ENCODE peak calls at places on chromosome 21, in six cellular contexts. D is GM12891, B is K562, J is H1, C is GM12878, S is HepG2. Y is an unnamed sample.

GRCh38 chr21:15367061-15367626 is 302.3 kb upstream of the NRIP1 start:
- DNase-seq in D (no peak), C (no peak), J (peak), S (no peak), B (no peak), Y (no peak)

GRCh38 chr21:35226302-35226701 is 177.2 kb upstream of the RUNX1 start:
- DNase-seq in C (no peak), D (no peak), S (peak), J (no peak), B (no peak), Y (no peak)

GRCh38 chr21:32319012-32319411 is 20.4 kb downstream of the MRAP start:
- DNase-seq in D (no peak), S (no peak), J (no peak), B (no peak), C (no peak), Y (no peak)

GRCh38 chr21:23968722-23969647 is 1638.3 kb downstream of the MRPL39 start:
- DNase-seq in B (peak), D (peak), S (no peak), J (peak), C (peak), Y (no peak)

GRCh38 chr21:29351691-29352090 is 53.0 kb downstream of the BACH1 start:
- DNase-seq in D (no peak), S (no peak), J (no peak), B (no peak), C (no peak), Y (no peak)

GRCh38 chr21:33729631-33730030 is 87.3 kb downstream of the ITSN1 start:
- DNase-seq in J (no peak), C (no peak), B (no peak), D (no peak), S (no peak), Y (no peak)

GRCh38 chr21:34115160-34115559 is 41.8 kb downstream of the MRPS6 start:
- DNase-seq in S (no peak), D (no peak), J (no peak), B (no peak), C (no peak), Y (no peak)

GRCh38 chr21:14070049-14070893 is 140.5 kb downstream of the LIPI start:
- DNase-seq in S (no peak), J (no peak), D (no peak), B (no peak), C (no peak), Y (no peak)

GRCh38 chr21:16644690-16645089 is 868.2 kb upstream of the CXADR start:
- DNase-seq in S (no peak), D (no peak), C (no peak), B (no peak), J (no peak), Y (no peak)

GRCh38 chr21:27134513-27134912 is 167.6 kb upstream of the ADAMTS5 start:
- DNase-seq in J (no peak), B (no peak), C (no peak), S (no peak), D (no peak), Y (no peak)

GRCh38 chr21:16046625-16047340 is 317.0 kb downstream of the USP25 start:
- DNase-seq in C (no peak), J (no peak), D (no peak), B (no peak), S (no peak), Y (no peak)

GRCh38 chr21:15874610-15875009 is 144.8 kb downstream of the USP25 start:
- DNase-seq in B (no peak), D (no peak), C (no peak), J (no peak), S (no peak), Y (no peak)

GRCh38 chr21:14879458-14879857 is 185.3 kb downstream of the NRIP1 start:
- DNase-seq in J (no peak), B (no peak), C (no peak), D (no peak), S (peak), Y (no peak)

GRCh38 chr21:17438642-17439041 is 74.2 kb upstream of the CXADR start:
- DNase-seq in S (peak), B (no peak), D (no peak), J (peak), C (no peak), Y (no peak)

GRCh38 chr21:32021319-32022027 is 148.7 kb downstream of the HUNK start:
- DNase-seq in J (no peak), C (no peak), S (no peak), D (no peak), B (no peak), Y (no peak)

GRCh38 chr21:9763306-9763705 is 758.1 kb upstream of the TPTE start:
- DNase-seq in S (no peak), B (no peak), J (no peak), C (no peak), D (no peak), Y (no peak)

GRCh38 chr21:35217504-35218060 is 168.5 kb upstream of the RUNX1 start:
- DNase-seq in D (no peak), S (peak), J (peak), B (no peak), C (no peak), Y (no peak)

GRCh38 chr21:34553199-34553952 is 41.4 kb upstream of the KCNE1 start:
- DNase-seq in D (no peak), S (no peak), C (no peak), J (no peak), B (no peak), Y (no peak)

GRCh38 chr21:39153842-39154241 is 29.4 kb downstream of the PSMG1 start:
- DNase-seq in D (no peak), C (no peak), B (no peak), S (no peak), J (no peak), Y (no peak)

GRCh38 chr21:39159342-39160063 is 23.7 kb downstream of the PSMG1 start:
- DNase-seq in J (no peak), D (no peak), B (no peak), S (no peak), C (no peak), Y (no peak)

GRCh38 chr21:39153373-39153772 is 29.9 kb downstream of the PSMG1 start:
- DNase-seq in S (no peak), J (no peak), B (peak), D (no peak), C (no peak), Y (no peak)

GRCh38 chr21:39155578-39155977 is 27.7 kb downstream of the PSMG1 start:
- DNase-seq in B (no peak), D (no peak), C (no peak), J (no peak), S (no peak), Y (no peak)

GRCh38 chr21:39156024-39156423 is 27.2 kb downstream of the PSMG1 start:
- DNase-seq in B (no peak), J (no peak), C (no peak), S (no peak), D (no peak), Y (no peak)
- TF ChIP-seq POLR2A in B (no peak), J (no peak), C (no peak), S (no peak), D (no peak), Y (no peak)

GRCh38 chr21:28160378-28160777 is 832.3 kb downstream of the LTN1 start:
- DNase-seq in C (no peak), S (no peak), J (no peak), D (no peak), B (no peak), Y (no peak)
- TF ChIP-seq TAF1 in C (no peak), S (no peak), J (no peak), D (no peak), B (no peak), Y (no peak)

DNA sequence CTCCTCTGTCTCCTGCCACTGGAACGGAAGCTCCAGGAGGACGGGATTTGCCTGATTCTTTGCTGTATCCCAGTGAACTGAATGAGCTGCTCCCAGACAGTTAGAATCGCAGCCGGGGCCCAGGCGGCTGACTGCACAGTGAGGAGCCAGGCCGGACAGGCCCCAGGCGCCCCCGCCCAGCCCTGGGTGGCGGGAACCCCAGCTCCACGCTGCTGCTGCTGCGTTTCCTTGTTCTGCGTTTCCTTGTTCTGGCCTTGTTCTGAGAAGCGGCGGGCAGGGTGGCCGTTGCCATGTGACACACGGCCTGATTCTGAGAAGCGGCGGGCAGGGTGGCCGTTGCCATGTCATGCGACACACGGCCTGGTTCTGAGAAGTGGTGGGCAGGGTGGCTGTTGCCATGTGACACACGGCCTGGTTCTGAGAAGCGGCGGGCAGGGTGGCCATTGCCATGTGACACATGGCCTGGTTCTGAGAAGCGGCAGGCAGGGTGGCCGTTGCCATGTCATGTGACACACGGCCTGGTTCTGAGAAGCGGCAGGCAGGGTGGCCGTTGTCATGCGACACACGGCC is 56.2 kb downstream of the SLC37A1 start:
- DNase-seq in B (no peak), S (no peak), D (no peak), J (no peak), C (no peak), Y (no peak)
- TF ChIP-seq POLR2A in B (no peak), S (no peak), D (no peak), J (no peak), C (peak), Y (no peak)

GRCh38 chr21:36661511-36662309 is 37.2 kb upstream of the SIM2 start:
- DNase-seq in D (no peak), S (peak), J (no peak), B (peak), C (no peak), Y (no peak)

GRCh38 chr21:36663033-36663855 is 35.7 kb upstream of the SIM2 start:
- DNase-seq in S (no peak), B (no peak), J (no peak), C (no peak), D (no peak), Y (no peak)

GRCh38 chr21:36668713-36669112 is 30.2 kb upstream of the SIM2 start:
- DNase-seq in B (no peak), D (no peak), J (no peak), S (no peak), C (no peak), Y (no peak)

GRCh38 chr21:36664678-36665022 is 34.3 kb upstream of the SIM2 start:
- DNase-seq in B (no peak), S (no peak), J (no peak), D (no peak), C (no peak), Y (no peak)

DNA sequence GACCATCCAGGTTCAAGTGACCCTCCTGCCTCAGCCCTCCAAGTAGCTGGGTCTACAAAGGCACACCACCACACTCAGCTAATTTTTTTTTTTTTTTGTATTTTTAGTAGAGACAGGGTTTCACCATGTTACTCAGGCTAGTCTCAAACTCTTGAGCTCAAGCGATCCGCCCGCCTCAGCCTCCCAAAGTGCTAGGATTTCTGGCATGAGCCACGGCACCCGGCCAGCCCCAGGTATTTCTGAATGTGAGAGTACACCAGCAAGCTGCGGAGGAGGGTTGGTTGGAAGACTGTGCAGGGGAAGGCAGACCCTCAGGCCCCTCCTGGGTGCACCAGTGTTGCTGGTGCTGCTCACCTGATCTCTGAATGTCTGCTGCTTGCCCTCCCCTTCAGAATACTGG is 33.1 kb upstream of the SIM2 start:
- DNase-seq in D (no peak), B (no peak), C (no peak), S (no peak), J (no peak), Y (no peak)
- TF ChIP-seq TAF1 in D (no peak), B (no peak), C (no peak), S (no peak), J (no peak), Y (no peak)

DNA sequence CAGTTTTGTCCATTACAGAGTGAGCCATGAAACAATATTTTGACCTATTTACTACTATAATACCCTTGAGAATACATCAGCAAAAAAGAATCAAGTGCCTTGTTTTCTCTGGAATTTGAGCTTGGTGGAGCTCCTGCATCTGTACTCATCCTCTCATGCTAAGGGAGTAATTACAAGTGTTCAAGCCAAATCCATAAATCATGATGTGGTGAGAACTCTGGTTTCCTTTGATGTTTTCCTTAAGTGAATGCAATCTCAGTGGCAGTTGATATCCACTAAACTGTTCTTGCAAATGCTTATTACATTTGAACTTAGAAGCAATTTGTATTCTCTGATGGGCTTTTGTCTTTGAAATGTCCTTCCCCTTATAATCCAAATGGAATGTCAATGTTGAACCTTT is 824.7 kb upstream of the TMPRSS15 start:
- DNase-seq in J (no peak), B (no peak), S (no peak), D (no peak), C (no peak), Y (no peak)
- TF ChIP-seq POLR2A in J (no peak), B (no peak), S (no peak), D (no peak), C (no peak), Y (no peak)

GRCh38 chr21:30831194-30831765 is 1.7 kb upstream of the KRTAP7-1 start:
- DNase-seq in S (peak), D (no peak), J (peak), C (no peak), B (peak), Y (peak)
- TF ChIP-seq TAF1 in S (no peak), D (no peak), J (no peak), C (no peak), B (no peak), Y (no peak)

GRCh38 chr21:40881767-40882166 is 34.8 kb upstream of the DSCAM start:
- DNase-seq in C (no peak), D (no peak), S (no peak), J (no peak), B (no peak), Y (no peak)
- TF ChIP-seq POLR2A in C (no peak), D (no peak), S (no peak), J (no peak), B (no peak), Y (no peak)

DNA sequence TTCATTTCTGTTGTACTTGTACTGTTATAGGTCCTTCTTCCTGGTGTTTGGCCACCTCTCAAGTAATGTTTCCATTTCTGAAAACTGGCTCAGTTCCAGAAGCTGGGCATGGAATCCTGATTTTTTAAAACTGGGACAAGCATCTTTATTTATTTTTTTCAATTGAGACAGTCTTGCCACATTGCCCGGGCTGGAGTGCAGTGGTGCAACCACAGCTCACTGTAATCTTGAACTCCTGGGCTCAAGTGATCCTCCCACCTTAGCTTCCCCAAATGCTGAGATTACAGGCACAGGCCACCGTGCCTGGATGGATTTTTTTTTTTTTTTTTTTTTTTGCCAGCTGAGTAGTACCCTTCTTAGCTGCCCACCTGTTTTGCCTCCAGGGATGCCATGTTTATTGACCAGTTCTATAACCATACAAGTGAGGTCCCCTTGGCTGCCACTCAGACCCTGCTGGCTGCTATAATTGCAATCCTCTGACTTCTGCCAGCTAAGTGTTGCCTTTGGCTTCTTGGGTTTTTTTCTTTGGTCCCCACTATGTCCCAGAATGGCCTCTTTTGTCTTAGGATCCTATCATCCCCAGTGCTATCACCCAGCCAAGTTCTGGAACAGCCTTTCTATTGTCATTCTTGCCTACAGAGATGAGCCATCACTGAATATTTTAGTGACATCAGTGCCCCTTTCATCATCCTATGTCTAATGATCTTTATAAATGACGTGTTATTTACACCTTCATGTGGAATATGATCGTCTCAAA is 3.9 kb upstream of the DIP2A start:
- DNase-seq in J (no peak), B (no peak), D (no peak), S (no peak), C (no peak), Y (no peak)
- TF ChIP-seq TAF1 in J (no peak), B (no peak), D (no peak), S (no peak), C (no peak), Y (no peak)

GRCh38 chr21:38831526-38832467 is 26.1 kb downstream of the ETS2 start:
- DNase-seq in J (no peak), D (peak), B (peak), S (peak), C (peak), Y (no peak)
- TF ChIP-seq POLR2A in J (no peak), D (no peak), B (no peak), S (no peak), C (no peak), Y (no peak)

GRCh38 chr21:44458971-44459711 is 3.8 kb downstream of the LRRC3 start:
- DNase-seq in S (no peak), D (no peak), J (no peak), C (no peak), B (no peak), Y (no peak)

GRCh38 chr21:44461438-44462089 is 6.3 kb downstream of the LRRC3 start:
- DNase-seq in C (no peak), J (no peak), S (peak), D (no peak), B (peak), Y (no peak)

GRCh38 chr21:44461005-44461404 is 5.7 kb downstream of the LRRC3 start:
- DNase-seq in C (no peak), J (no peak), B (no peak), D (no peak), S (no peak), Y (no peak)

GRCh38 chr21:44460441-44460755 is 5.1 kb downstream of the LRRC3 start:
- DNase-seq in C (no peak), D (no peak), J (no peak), B (no peak), S (no peak), Y (no peak)

GRCh38 chr21:44459712-44460440 is 4.6 kb downstream of the LRRC3 start:
- DNase-seq in S (no peak), C (no peak), J (no peak), B (no peak), D (no peak), Y (no peak)
- TF ChIP-seq TAF1 in S (no peak), C (no peak), J (no peak), B (no peak), D (no peak), Y (no peak)